ENCODE peak calls at places on chromosomes 1 and 21, in six cellular contexts. W, S, H, I, Y and C are unnamed samples.

GRCh38 chr1:168509875-168510594 is 33.8 kb downstream of the XCL2 start:
- DNase-seq in W (no peak), S (no peak), H (no peak), I (no peak), Y (no peak), C (no peak)

GRCh38 chr1:66247415-66248208 is 286.3 kb upstream of the SGIP1 start:
- DNase-seq in W (no peak), S (no peak), H (no peak), I (no peak), Y (no peak), C (no peak)

GRCh38 chr1:175219774-175220173 is 27.2 kb upstream of the KIAA0040 start:
- DNase-seq in W (no peak), S (no peak), H (no peak), I (no peak), Y (no peak), C (no peak)

GRCh38 chr21:41684381-41685245 is 82.2 kb downstream of the RIPK4 start:
- DNase-seq in W (peak), S (no peak), H (peak), I (peak), Y (peak), C (peak)

GRCh38 chr1:15578921-15579682 is 5.7 kb downstream of the AGMAT start:
- DNase-seq in W (no peak), S (no peak), H (no peak), I (no peak), Y (no peak), C (no peak)

GRCh38 chr1:41773144-41773571 is 145.6 kb downstream of the HIVEP3 start:
- DNase-seq in W (peak), S (no peak), H (no peak), I (no peak), Y (no peak), C (peak)

GRCh38 chr1:187157115-187157514 is 328.4 kb downstream of the PLA2G4A start:
- DNase-seq in W (peak), S (no peak), H (no peak), I (no peak), Y (no peak), C (no peak)

GRCh38 chr1:64631346-64632052 is 113.4 kb upstream of the RAVER2 start:
- DNase-seq in W (no peak), S (no peak), H (no peak), I (no peak), Y (no peak), C (no peak)

GRCh38 chr1:90835661-90836344 is 118.7 kb upstream of the BARHL2 start:
- DNase-seq in W (no peak), S (no peak), H (peak), I (no peak), Y (no peak), C (no peak)

GRCh38 chr1:239733995-239734394 is 347.6 kb downstream of the CHRM3 start:
- DNase-seq in W (no peak), S (no peak), H (no peak), I (no peak), Y (no peak), C (no peak)

GRCh38 chr21:41622831-41623548 is 115.0 kb upstream of the TMPRSS2 start:
- DNase-seq in W (peak), S (no peak), H (no peak), I (no peak), Y (no peak), C (no peak)

GRCh38 chr1:7153464-7153863 is 368.2 kb downstream of the CAMTA1 start:
- DNase-seq in W (no peak), S (no peak), H (no peak), I (no peak), Y (no peak), C (no peak)

GRCh38 chr1:206455681-206456344 is 14.5 kb upstream of the IKBKE start:
- DNase-seq in W (no peak), S (no peak), H (no peak), I (no peak), Y (no peak), C (peak)

GRCh38 chr1:204498980-204499379 is 4.4 kb upstream of the PIK3C2B start:
- DNase-seq in W (no peak), S (peak), H (no peak), I (no peak), Y (no peak), C (no peak)

GRCh38 chr1:2529776-2530500 is at the start of gene HES5:
- DNase-seq in W (no peak), S (no peak), H (peak), I (peak), Y (no peak), C (no peak)

GRCh38 chr1:222234351-222234750 is 313.6 kb downstream of the HHIPL2 start:
- DNase-seq in W (no peak), S (no peak), H (no peak), I (no peak), Y (no peak), C (no peak)

GRCh38 chr1:18239671-18240070 is 132.1 kb downstream of the IGSF21 start:
- DNase-seq in W (peak), S (no peak), H (no peak), I (no peak), Y (no peak), C (no peak)

GRCh38 chr1:21621761-21622436 is 47.3 kb downstream of the RAP1GAP start:
- DNase-seq in W (no peak), S (no peak), H (no peak), I (no peak), Y (no peak), C (no peak)

GRCh38 chr1:169878498-169878897 is 15.2 kb downstream of the SCYL3 start:
- DNase-seq in W (no peak), S (no peak), H (no peak), I (no peak), Y (no peak), C (no peak)

GRCh38 chr1:212428496-212428895 is 4.2 kb upstream of the NENF start:
- DNase-seq in W (no peak), S (no peak), H (no peak), I (no peak), Y (no peak), C (no peak)

GRCh38 chr1:56803561-56804156 is 15.5 kb downstream of the FYB2 start:
- DNase-seq in W (peak), S (peak), H (peak), I (peak), Y (peak), C (peak)

GRCh38 chr1:31784356-31785019 is 20.3 kb upstream of the ADGRB2 start:
- DNase-seq in W (no peak), S (no peak), H (peak), I (no peak), Y (no peak), C (no peak)

GRCh38 chr1:151512801-151513625 is 1.8 kb downstream of the CGN start:
- DNase-seq in W (no peak), S (peak), H (peak), I (peak), Y (no peak), C (peak)

GRCh38 chr1:110243146-110243545 is 33.0 kb downstream of the KCNC4 start:
- DNase-seq in W (no peak), S (no peak), H (peak), I (no peak), Y (no peak), C (no peak)

GRCh38 chr1:99544328-99544727 is 101.6 kb upstream of the PALMD start:
- DNase-seq in W (peak), S (no peak), H (no peak), I (no peak), Y (no peak), C (no peak)

GRCh38 chr1:37474697-37475379 is 458 bp downstream of the ZC3H12A start:
- DNase-seq in W (no peak), S (no peak), H (peak), I (peak), Y (no peak), C (peak)

GRCh38 chr1:114124644-114125043 is 29.0 kb downstream of the SYT6 start:
- DNase-seq in W (no peak), S (no peak), H (no peak), I (no peak), Y (no peak), C (no peak)

GRCh38 chr1:201226178-201226514 is 35.5 kb downstream of the IGFN1 start:
- DNase-seq in W (no peak), S (no peak), H (peak), I (no peak), Y (no peak), C (no peak)

GRCh38 chr1:230066036-230066435 is 1.0 kb upstream of the GALNT2 start:
- DNase-seq in W (no peak), S (peak), H (no peak), I (no peak), Y (no peak), C (no peak)

GRCh38 chr1:114755006-114755936 is 2.5 kb downstream of the CSDE1 start:
- DNase-seq in W (peak), S (peak), H (no peak), I (no peak), Y (no peak), C (no peak)

GRCh38 chr1:195345149-195345548 is 1263.1 kb downstream of the KCNT2 start:
- DNase-seq in W (no peak), S (no peak), H (peak), I (no peak), Y (peak), C (no peak)

GRCh38 chr1:207393610-207394009 is 60.5 kb upstream of the CR2 start:
- DNase-seq in W (peak), S (no peak), H (no peak), I (no peak), Y (peak), C (peak)

GRCh38 chr1:204584699-204585372 is 68.6 kb downstream of the MDM4 start:
- DNase-seq in W (no peak), S (no peak), H (no peak), I (peak), Y (no peak), C (no peak)

GRCh38 chr1:172089768-172090510 is 248.6 kb downstream of the DNM3 start:
- DNase-seq in W (peak), S (peak), H (peak), I (peak), Y (peak), C (peak)

GRCh38 chr1:167808690-167809089 is 86.9 kb downstream of the MPZL1 start:
- DNase-seq in W (no peak), S (no peak), H (no peak), I (no peak), Y (no peak), C (no peak)

GRCh38 chr1:52706136-52706670 is 8.1 kb upstream of the COA7 start:
- DNase-seq in W (no peak), S (peak), H (no peak), I (no peak), Y (no peak), C (no peak)

GRCh38 chr1:20380175-20380574 is 89.5 kb downstream of the VWA5B1 start:
- DNase-seq in W (no peak), S (no peak), H (no peak), I (no peak), Y (no peak), C (no peak)

DNA sequence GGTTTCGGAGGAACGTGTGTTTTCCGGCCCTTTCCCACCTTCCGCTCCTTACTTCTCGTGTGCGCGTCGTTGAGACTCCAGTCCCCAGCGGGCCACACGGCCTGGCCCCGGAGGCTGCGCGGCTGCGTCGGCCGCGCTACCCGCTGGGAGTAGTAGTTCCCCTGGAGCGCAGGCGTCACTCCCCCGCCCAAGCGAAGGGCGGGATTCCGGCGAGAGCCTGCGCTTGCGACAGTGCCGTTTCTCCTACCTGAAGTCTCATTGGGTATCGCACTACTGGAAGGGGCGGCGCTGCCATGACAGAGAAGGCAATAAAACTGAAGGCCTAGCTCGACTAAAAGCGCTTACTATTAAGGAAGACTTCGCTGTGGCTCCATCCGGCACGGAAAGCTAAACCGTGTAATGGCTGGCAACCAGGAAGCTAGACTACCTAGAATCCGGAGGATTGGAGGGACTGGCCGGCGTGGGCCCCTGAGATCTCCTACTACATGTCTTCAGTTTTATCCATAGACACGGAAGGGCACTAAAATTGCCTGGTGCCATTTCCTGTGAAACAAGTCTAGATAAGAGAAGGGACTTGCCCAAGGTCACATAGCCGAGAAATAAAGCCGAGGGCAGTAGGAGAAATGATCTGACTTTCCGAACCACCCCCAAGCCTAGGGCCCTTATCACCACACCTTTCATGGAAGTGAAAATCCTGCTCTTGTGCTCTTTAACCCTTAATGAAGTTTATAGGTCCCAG is 798 bp upstream of the TMEM69 start:
- DNase-seq in W (peak), S (peak), H (peak), I (peak), Y (peak), C (peak)
- TF ChIP-seq POLR2A in W (peak), S (peak), H (peak), I (peak), Y (peak), C (peak)

DNA sequence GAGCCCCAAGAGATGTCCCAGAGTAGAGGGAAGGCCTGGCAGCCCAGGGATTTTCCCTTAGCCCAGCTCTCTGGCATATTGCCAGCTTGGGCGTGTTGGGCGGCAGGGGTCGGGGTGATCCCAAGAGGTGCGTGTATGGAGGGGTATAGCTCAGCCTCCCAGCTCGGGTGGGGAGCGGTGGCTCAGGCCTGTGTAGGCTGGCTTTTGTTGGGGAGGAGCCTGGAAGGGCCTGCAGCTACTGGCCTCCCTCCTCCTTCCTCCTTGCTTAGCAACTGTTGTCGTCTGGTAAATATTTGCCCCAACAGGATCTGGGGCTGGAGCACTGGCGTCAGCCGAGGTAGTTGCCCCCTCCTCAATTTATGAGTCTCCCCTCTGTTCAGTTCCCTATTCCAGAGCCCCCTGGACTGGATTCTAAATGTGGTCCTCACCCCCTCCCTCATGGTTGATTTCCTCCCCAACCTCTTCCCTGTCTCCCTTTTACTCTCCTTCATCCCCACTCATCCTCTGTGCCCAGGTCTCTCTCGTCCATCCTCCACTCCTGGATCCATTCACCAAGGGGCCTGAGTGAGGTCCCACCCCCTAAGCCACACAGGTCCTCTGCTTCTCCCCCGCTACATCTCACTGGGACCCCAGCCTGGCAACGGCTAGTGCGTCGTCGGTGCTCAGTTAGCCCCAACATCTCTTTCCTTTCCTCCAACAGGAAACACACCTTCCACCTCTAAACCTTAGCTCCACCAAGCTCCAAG is 10.3 kb upstream of the LMNA start:
- DNase-seq in W (peak), S (no peak), H (peak), I (peak), Y (peak), C (peak)
- TF ChIP-seq POLR2A in W (peak), S (no peak), H (no peak), I (peak), Y (no peak), C (no peak)

GRCh38 chr1:236502972-236503639 is 20.7 kb upstream of the LGALS8 start:
- DNase-seq in W (peak), S (peak), H (no peak), I (peak), Y (peak), C (peak)
- TF ChIP-seq POLR2A in W (no peak), S (no peak), H (no peak), I (no peak), Y (no peak), C (peak)

DNA sequence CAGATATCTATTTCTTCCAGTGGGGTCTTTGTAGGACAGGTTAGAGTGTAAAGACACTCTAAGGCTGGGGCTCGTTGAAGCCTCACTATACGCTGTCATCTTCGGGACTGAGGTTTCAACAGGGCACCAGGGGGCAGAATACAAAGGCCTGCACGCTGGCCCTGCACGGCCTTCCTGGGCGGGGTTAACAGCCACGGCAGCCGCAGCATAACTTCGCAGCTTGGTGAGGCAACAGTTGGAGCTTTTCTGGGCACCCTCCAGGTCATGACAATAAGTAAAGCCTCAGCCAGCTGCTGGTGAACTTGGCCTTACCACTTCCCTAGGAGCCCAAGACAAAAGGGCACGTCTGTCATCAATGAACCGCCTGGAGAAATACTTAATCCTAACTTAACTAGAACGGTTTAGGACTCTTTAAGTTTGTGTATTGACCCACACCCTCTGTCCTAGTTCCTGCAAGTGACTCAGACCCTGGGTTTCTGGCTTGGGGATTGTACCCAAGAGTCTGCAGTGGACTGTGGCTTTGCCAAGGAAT is 2.3 kb upstream of the RUNX1 start:
- DNase-seq in W (peak), S (peak), H (peak), I (peak), Y (peak), C (peak)
- TF ChIP-seq POLR2A in W (no peak), S (no peak), H (no peak), I (peak), Y (no peak), C (no peak)

DNA sequence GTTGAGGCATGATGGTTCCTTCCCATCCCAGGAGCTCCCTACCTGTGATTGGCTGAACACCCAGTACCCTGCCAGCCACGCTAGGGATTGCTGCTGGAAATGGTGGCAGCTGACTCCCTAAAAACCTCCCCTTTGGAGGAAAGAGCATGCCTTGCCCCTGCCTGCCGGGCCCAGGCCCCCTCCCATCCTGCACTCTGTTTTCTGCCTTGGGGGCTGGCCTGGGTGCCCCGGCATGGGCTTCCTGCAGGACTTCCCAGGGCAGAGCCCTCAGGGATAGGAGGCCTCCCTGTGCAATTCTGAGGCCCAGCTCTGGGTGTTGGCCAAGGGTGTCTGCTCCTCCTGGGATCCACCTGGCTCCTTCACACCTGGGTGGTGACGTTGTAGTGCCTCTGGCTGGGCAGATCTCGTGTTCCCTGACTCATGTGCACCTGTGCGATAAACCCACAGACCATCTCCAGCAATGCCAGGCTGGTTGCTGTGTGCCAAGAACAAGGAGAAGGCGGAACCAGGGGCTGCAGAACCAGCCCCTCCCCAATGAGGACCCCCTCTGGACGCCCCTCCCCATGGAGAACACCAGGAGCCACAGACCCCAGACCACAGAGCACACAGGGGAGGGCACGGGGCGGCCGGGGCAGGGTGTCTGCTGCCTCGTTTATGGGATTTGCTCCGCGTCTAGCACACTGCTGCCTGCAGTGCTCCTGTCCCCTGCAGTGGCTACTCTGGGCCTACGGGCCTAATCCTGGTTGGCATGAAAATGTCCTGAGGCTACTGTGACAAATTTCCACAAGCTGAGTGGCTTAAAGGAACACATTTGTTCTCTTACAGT is 13.6 kb downstream of the CSTB start:
- DNase-seq in W (no peak), S (no peak), H (no peak), I (no peak), Y (no peak), C (peak)
- TF ChIP-seq POLR2A in W (no peak), S (no peak), H (no peak), I (no peak), Y (no peak), C (no peak)

DNA sequence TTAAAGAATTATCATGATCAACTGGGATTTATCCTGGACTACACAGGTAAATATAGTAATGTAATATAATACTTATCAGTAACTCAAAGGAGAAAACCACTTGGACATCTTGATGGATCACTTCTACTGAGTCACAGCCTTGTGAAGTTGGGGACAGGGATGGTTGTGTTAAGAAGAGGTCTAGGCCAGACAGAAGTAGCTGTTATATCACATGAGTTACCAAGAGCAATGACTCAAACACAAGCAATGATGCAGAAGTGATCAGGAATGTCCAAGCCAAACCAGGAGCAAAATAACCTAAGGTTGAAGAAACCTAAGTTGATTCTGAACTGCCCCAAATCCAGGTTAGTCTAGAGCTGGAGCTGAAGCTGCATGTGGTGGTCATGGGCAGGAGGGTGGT is 424.5 kb upstream of the DAB1 start:
- DNase-seq in W (no peak), S (no peak), H (no peak), I (no peak), Y (no peak), C (no peak)
- TF ChIP-seq POLR2A in W (no peak), S (no peak), H (no peak), I (no peak), Y (no peak), C (no peak)